ENCODE peak calls at places on chromosomes 6 and 20, in five cellular contexts. One of them, this sample, is unnamed.

GRCh38 chr6:167506443-167507231 is 181.8 kb downstream of the TTLL2 start:
- DNase-seq in NCI-H69: no peak
- DNase-seq in stimulated activated CD4-positive, alpha-beta T cell treated with anti-CD3 and anti-CD28 coated beads, Interleukin-12 subunit alpha, Interleukin-12 subunit beta, amount 100 ng/mL, for 4 hours: no peak
- DNase-seq in fibroblast of lung: no peak
- DNase-seq in CD8-positive, alpha-beta memory T cell: no peak
- DNase-seq in this sample: no peak

GRCh38 chr20:2519115-2519815 is 10.6 kb upstream of the ZNF343 start:
- DNase-seq in NCI-H69: no peak
- DNase-seq in stimulated activated CD4-positive, alpha-beta T cell treated with anti-CD3 and anti-CD28 coated beads, Interleukin-12 subunit alpha, Interleukin-12 subunit beta, amount 100 ng/mL, for 4 hours: no peak
- DNase-seq in fibroblast of lung: peak
- DNase-seq in CD8-positive, alpha-beta memory T cell: no peak
- DNase-seq in this sample: peak

GRCh38 chr6:122452509-122452908 is 19.1 kb downstream of the SERINC1 start:
- DNase-seq in NCI-H69: no peak
- DNase-seq in stimulated activated CD4-positive, alpha-beta T cell treated with anti-CD3 and anti-CD28 coated beads, Interleukin-12 subunit alpha, Interleukin-12 subunit beta, amount 100 ng/mL, for 4 hours: no peak
- DNase-seq in fibroblast of lung: no peak
- DNase-seq in CD8-positive, alpha-beta memory T cell: no peak
- DNase-seq in this sample: no peak

GRCh38 chr6:166275714-166276166 is 32.5 kb downstream of the PRR18 start:
- DNase-seq in NCI-H69: peak
- DNase-seq in stimulated activated CD4-positive, alpha-beta T cell treated with anti-CD3 and anti-CD28 coated beads, Interleukin-12 subunit alpha, Interleukin-12 subunit beta, amount 100 ng/mL, for 4 hours: peak
- DNase-seq in fibroblast of lung: peak
- DNase-seq in CD8-positive, alpha-beta memory T cell: peak
- DNase-seq in this sample: peak

GRCh38 chr6:69866351-69867074 is at the start of gene COL19A1:
- DNase-seq in NCI-H69: peak
- DNase-seq in stimulated activated CD4-positive, alpha-beta T cell treated with anti-CD3 and anti-CD28 coated beads, Interleukin-12 subunit alpha, Interleukin-12 subunit beta, amount 100 ng/mL, for 4 hours: peak
- DNase-seq in fibroblast of lung: no peak
- DNase-seq in CD8-positive, alpha-beta memory T cell: peak
- DNase-seq in this sample: no peak

GRCh38 chr6:43953256-43953655 is 174.0 kb downstream of the MRPL14 start:
- DNase-seq in NCI-H69: no peak
- DNase-seq in stimulated activated CD4-positive, alpha-beta T cell treated with anti-CD3 and anti-CD28 coated beads, Interleukin-12 subunit alpha, Interleukin-12 subunit beta, amount 100 ng/mL, for 4 hours: no peak
- DNase-seq in fibroblast of lung: no peak
- DNase-seq in CD8-positive, alpha-beta memory T cell: no peak
- DNase-seq in this sample: no peak

GRCh38 chr20:22536956-22537756 is 47.2 kb downstream of the FOXA2 start:
- DNase-seq in NCI-H69: peak
- DNase-seq in stimulated activated CD4-positive, alpha-beta T cell treated with anti-CD3 and anti-CD28 coated beads, Interleukin-12 subunit alpha, Interleukin-12 subunit beta, amount 100 ng/mL, for 4 hours: no peak
- DNase-seq in fibroblast of lung: no peak
- DNase-seq in CD8-positive, alpha-beta memory T cell: no peak
- DNase-seq in this sample: no peak

GRCh38 chr20:48691523-48691922 is 136.3 kb downstream of the PREX1 start:
- DNase-seq in NCI-H69: no peak
- DNase-seq in stimulated activated CD4-positive, alpha-beta T cell treated with anti-CD3 and anti-CD28 coated beads, Interleukin-12 subunit alpha, Interleukin-12 subunit beta, amount 100 ng/mL, for 4 hours: no peak
- DNase-seq in fibroblast of lung: peak
- DNase-seq in CD8-positive, alpha-beta memory T cell: no peak
- DNase-seq in this sample: no peak

GRCh38 chr6:90351696-90352095 is 55.1 kb upstream of the BACH2 start:
- DNase-seq in NCI-H69: no peak
- DNase-seq in stimulated activated CD4-positive, alpha-beta T cell treated with anti-CD3 and anti-CD28 coated beads, Interleukin-12 subunit alpha, Interleukin-12 subunit beta, amount 100 ng/mL, for 4 hours: no peak
- DNase-seq in fibroblast of lung: peak
- DNase-seq in CD8-positive, alpha-beta memory T cell: no peak
- DNase-seq in this sample: no peak

GRCh38 chr6:45423901-45424627 is 46.3 kb upstream of the SUPT3H start:
- DNase-seq in NCI-H69: peak
- DNase-seq in stimulated activated CD4-positive, alpha-beta T cell treated with anti-CD3 and anti-CD28 coated beads, Interleukin-12 subunit alpha, Interleukin-12 subunit beta, amount 100 ng/mL, for 4 hours: no peak
- DNase-seq in fibroblast of lung: no peak
- DNase-seq in CD8-positive, alpha-beta memory T cell: no peak
- DNase-seq in this sample: no peak

GRCh38 chr6:145714731-145715130 is 20.6 kb downstream of the EPM2A start:
- DNase-seq in NCI-H69: no peak
- DNase-seq in stimulated activated CD4-positive, alpha-beta T cell treated with anti-CD3 and anti-CD28 coated beads, Interleukin-12 subunit alpha, Interleukin-12 subunit beta, amount 100 ng/mL, for 4 hours: no peak
- DNase-seq in fibroblast of lung: no peak
- DNase-seq in CD8-positive, alpha-beta memory T cell: no peak
- DNase-seq in this sample: no peak

GRCh38 chr6:52953911-52954839 is 40.9 kb downstream of the GSTA4 start:
- DNase-seq in NCI-H69: no peak
- DNase-seq in stimulated activated CD4-positive, alpha-beta T cell treated with anti-CD3 and anti-CD28 coated beads, Interleukin-12 subunit alpha, Interleukin-12 subunit beta, amount 100 ng/mL, for 4 hours: no peak
- DNase-seq in fibroblast of lung: no peak
- DNase-seq in CD8-positive, alpha-beta memory T cell: no peak
- DNase-seq in this sample: peak

GRCh38 chr6:142886431-142887170 is 58.4 kb downstream of the HIVEP2 start:
- DNase-seq in NCI-H69: peak
- DNase-seq in stimulated activated CD4-positive, alpha-beta T cell treated with anti-CD3 and anti-CD28 coated beads, Interleukin-12 subunit alpha, Interleukin-12 subunit beta, amount 100 ng/mL, for 4 hours: no peak
- DNase-seq in fibroblast of lung: peak
- DNase-seq in CD8-positive, alpha-beta memory T cell: peak
- DNase-seq in this sample: peak

GRCh38 chr20:32457476-32457986 is 99.4 kb downstream of the ASXL1 start:
- DNase-seq in NCI-H69: peak
- DNase-seq in stimulated activated CD4-positive, alpha-beta T cell treated with anti-CD3 and anti-CD28 coated beads, Interleukin-12 subunit alpha, Interleukin-12 subunit beta, amount 100 ng/mL, for 4 hours: no peak
- DNase-seq in fibroblast of lung: peak
- DNase-seq in CD8-positive, alpha-beta memory T cell: no peak
- DNase-seq in this sample: peak

GRCh38 chr20:63101781-63102719 is 95.3 kb upstream of the BHLHE23 start:
- DNase-seq in NCI-H69: peak
- DNase-seq in stimulated activated CD4-positive, alpha-beta T cell treated with anti-CD3 and anti-CD28 coated beads, Interleukin-12 subunit alpha, Interleukin-12 subunit beta, amount 100 ng/mL, for 4 hours: peak
- DNase-seq in fibroblast of lung: peak
- DNase-seq in CD8-positive, alpha-beta memory T cell: peak
- DNase-seq in this sample: peak

GRCh38 chr20:25100914-25101313 is 19.0 kb upstream of the VSX1 start:
- DNase-seq in NCI-H69: no peak
- DNase-seq in stimulated activated CD4-positive, alpha-beta T cell treated with anti-CD3 and anti-CD28 coated beads, Interleukin-12 subunit alpha, Interleukin-12 subunit beta, amount 100 ng/mL, for 4 hours: no peak
- DNase-seq in fibroblast of lung: no peak
- DNase-seq in CD8-positive, alpha-beta memory T cell: no peak
- DNase-seq in this sample: no peak

GRCh38 chr6:26161322-26161721 is 74.1 kb downstream of the HFE start:
- DNase-seq in NCI-H69: no peak
- DNase-seq in stimulated activated CD4-positive, alpha-beta T cell treated with anti-CD3 and anti-CD28 coated beads, Interleukin-12 subunit alpha, Interleukin-12 subunit beta, amount 100 ng/mL, for 4 hours: no peak
- DNase-seq in fibroblast of lung: no peak
- DNase-seq in CD8-positive, alpha-beta memory T cell: no peak
- DNase-seq in this sample: no peak

GRCh38 chr6:169981969-169982368 is 230.5 kb downstream of the ERMARD start:
- DNase-seq in NCI-H69: no peak
- DNase-seq in stimulated activated CD4-positive, alpha-beta T cell treated with anti-CD3 and anti-CD28 coated beads, Interleukin-12 subunit alpha, Interleukin-12 subunit beta, amount 100 ng/mL, for 4 hours: no peak
- DNase-seq in fibroblast of lung: no peak
- DNase-seq in CD8-positive, alpha-beta memory T cell: no peak
- DNase-seq in this sample: no peak

GRCh38 chr6:141925001-141925400 is 207.7 kb upstream of the GJE1 start:
- DNase-seq in NCI-H69: no peak
- DNase-seq in stimulated activated CD4-positive, alpha-beta T cell treated with anti-CD3 and anti-CD28 coated beads, Interleukin-12 subunit alpha, Interleukin-12 subunit beta, amount 100 ng/mL, for 4 hours: no peak
- DNase-seq in fibroblast of lung: peak
- DNase-seq in CD8-positive, alpha-beta memory T cell: no peak
- DNase-seq in this sample: no peak

GRCh38 chr20:4830212-4830607 is 108.5 kb downstream of the PRND start:
- DNase-seq in NCI-H69: no peak
- DNase-seq in stimulated activated CD4-positive, alpha-beta T cell treated with anti-CD3 and anti-CD28 coated beads, Interleukin-12 subunit alpha, Interleukin-12 subunit beta, amount 100 ng/mL, for 4 hours: no peak
- DNase-seq in fibroblast of lung: no peak
- DNase-seq in CD8-positive, alpha-beta memory T cell: no peak
- DNase-seq in this sample: no peak

GRCh38 chr6:21100959-21101358 is 492.6 kb upstream of the SOX4 start:
- DNase-seq in NCI-H69: peak
- DNase-seq in stimulated activated CD4-positive, alpha-beta T cell treated with anti-CD3 and anti-CD28 coated beads, Interleukin-12 subunit alpha, Interleukin-12 subunit beta, amount 100 ng/mL, for 4 hours: no peak
- DNase-seq in fibroblast of lung: no peak
- DNase-seq in CD8-positive, alpha-beta memory T cell: no peak
- DNase-seq in this sample: no peak

GRCh38 chr6:2865270-2866182 is 23.9 kb upstream of the SERPINB1 start:
- DNase-seq in NCI-H69: no peak
- DNase-seq in stimulated activated CD4-positive, alpha-beta T cell treated with anti-CD3 and anti-CD28 coated beads, Interleukin-12 subunit alpha, Interleukin-12 subunit beta, amount 100 ng/mL, for 4 hours: no peak
- DNase-seq in fibroblast of lung: peak
- DNase-seq in CD8-positive, alpha-beta memory T cell: no peak
- DNase-seq in this sample: peak

GRCh38 chr6:73078333-73078732 is 147.0 kb downstream of the KHDC1L start:
- DNase-seq in NCI-H69: no peak
- DNase-seq in stimulated activated CD4-positive, alpha-beta T cell treated with anti-CD3 and anti-CD28 coated beads, Interleukin-12 subunit alpha, Interleukin-12 subunit beta, amount 100 ng/mL, for 4 hours: no peak
- DNase-seq in fibroblast of lung: no peak
- DNase-seq in CD8-positive, alpha-beta memory T cell: no peak
- DNase-seq in this sample: no peak

GRCh38 chr6:1947922-1948321 is 297.5 kb downstream of the GMDS start:
- DNase-seq in NCI-H69: no peak
- DNase-seq in stimulated activated CD4-positive, alpha-beta T cell treated with anti-CD3 and anti-CD28 coated beads, Interleukin-12 subunit alpha, Interleukin-12 subunit beta, amount 100 ng/mL, for 4 hours: no peak
- DNase-seq in fibroblast of lung: no peak
- DNase-seq in CD8-positive, alpha-beta memory T cell: no peak
- DNase-seq in this sample: no peak

GRCh38 chr6:158006821-158007570 is 25.3 kb downstream of the SYNJ2 start:
- DNase-seq in NCI-H69: no peak
- DNase-seq in stimulated activated CD4-positive, alpha-beta T cell treated with anti-CD3 and anti-CD28 coated beads, Interleukin-12 subunit alpha, Interleukin-12 subunit beta, amount 100 ng/mL, for 4 hours: no peak
- DNase-seq in fibroblast of lung: no peak
- DNase-seq in CD8-positive, alpha-beta memory T cell: no peak
- DNase-seq in this sample: no peak

GRCh38 chr20:43752561-43753301 is 25.9 kb upstream of the GTSF1L start:
- DNase-seq in NCI-H69: no peak
- DNase-seq in stimulated activated CD4-positive, alpha-beta T cell treated with anti-CD3 and anti-CD28 coated beads, Interleukin-12 subunit alpha, Interleukin-12 subunit beta, amount 100 ng/mL, for 4 hours: no peak
- DNase-seq in fibroblast of lung: peak
- DNase-seq in CD8-positive, alpha-beta memory T cell: no peak
- DNase-seq in this sample: peak

GRCh38 chr6:6893701-6894100 is 214.1 kb upstream of the RREB1 start:
- DNase-seq in NCI-H69: no peak
- DNase-seq in stimulated activated CD4-positive, alpha-beta T cell treated with anti-CD3 and anti-CD28 coated beads, Interleukin-12 subunit alpha, Interleukin-12 subunit beta, amount 100 ng/mL, for 4 hours: no peak
- DNase-seq in fibroblast of lung: no peak
- DNase-seq in CD8-positive, alpha-beta memory T cell: no peak
- DNase-seq in this sample: no peak

GRCh38 chr6:86707545-86708120 is 229.7 kb upstream of the HTR1E start:
- DNase-seq in NCI-H69: no peak
- DNase-seq in stimulated activated CD4-positive, alpha-beta T cell treated with anti-CD3 and anti-CD28 coated beads, Interleukin-12 subunit alpha, Interleukin-12 subunit beta, amount 100 ng/mL, for 4 hours: no peak
- DNase-seq in fibroblast of lung: no peak
- DNase-seq in CD8-positive, alpha-beta memory T cell: no peak
- DNase-seq in this sample: no peak

GRCh38 chr6:163085426-163085825 is 329.1 kb upstream of the QKI start:
- DNase-seq in NCI-H69: no peak
- DNase-seq in stimulated activated CD4-positive, alpha-beta T cell treated with anti-CD3 and anti-CD28 coated beads, Interleukin-12 subunit alpha, Interleukin-12 subunit beta, amount 100 ng/mL, for 4 hours: no peak
- DNase-seq in fibroblast of lung: no peak
- DNase-seq in CD8-positive, alpha-beta memory T cell: no peak
- DNase-seq in this sample: no peak

GRCh38 chr6:21332077-21332476 is 261.5 kb upstream of the SOX4 start:
- DNase-seq in NCI-H69: peak
- DNase-seq in stimulated activated CD4-positive, alpha-beta T cell treated with anti-CD3 and anti-CD28 coated beads, Interleukin-12 subunit alpha, Interleukin-12 subunit beta, amount 100 ng/mL, for 4 hours: no peak
- DNase-seq in fibroblast of lung: no peak
- DNase-seq in CD8-positive, alpha-beta memory T cell: no peak
- DNase-seq in this sample: no peak

GRCh38 chr20:40279390-40279789 is 409.6 kb downstream of the MAFB start:
- DNase-seq in NCI-H69: peak
- DNase-seq in stimulated activated CD4-positive, alpha-beta T cell treated with anti-CD3 and anti-CD28 coated beads, Interleukin-12 subunit alpha, Interleukin-12 subunit beta, amount 100 ng/mL, for 4 hours: no peak
- DNase-seq in fibroblast of lung: peak
- DNase-seq in CD8-positive, alpha-beta memory T cell: no peak
- DNase-seq in this sample: peak

GRCh38 chr6:147341486-147341885 is 137.3 kb downstream of the STXBP5 start:
- DNase-seq in NCI-H69: no peak
- DNase-seq in stimulated activated CD4-positive, alpha-beta T cell treated with anti-CD3 and anti-CD28 coated beads, Interleukin-12 subunit alpha, Interleukin-12 subunit beta, amount 100 ng/mL, for 4 hours: no peak
- DNase-seq in fibroblast of lung: no peak
- DNase-seq in CD8-positive, alpha-beta memory T cell: no peak
- DNase-seq in this sample: no peak

GRCh38 chr6:15101130-15101529 is 144.7 kb upstream of the JARID2 start:
- DNase-seq in NCI-H69: no peak
- DNase-seq in stimulated activated CD4-positive, alpha-beta T cell treated with anti-CD3 and anti-CD28 coated beads, Interleukin-12 subunit alpha, Interleukin-12 subunit beta, amount 100 ng/mL, for 4 hours: no peak
- DNase-seq in fibroblast of lung: no peak
- DNase-seq in CD8-positive, alpha-beta memory T cell: no peak
- DNase-seq in this sample: no peak

GRCh38 chr6:21208114-21208795 is 385.3 kb upstream of the SOX4 start:
- DNase-seq in NCI-H69: no peak
- DNase-seq in stimulated activated CD4-positive, alpha-beta T cell treated with anti-CD3 and anti-CD28 coated beads, Interleukin-12 subunit alpha, Interleukin-12 subunit beta, amount 100 ng/mL, for 4 hours: no peak
- DNase-seq in fibroblast of lung: no peak
- DNase-seq in CD8-positive, alpha-beta memory T cell: no peak
- DNase-seq in this sample: no peak

GRCh38 chr20:13125486-13125885 is 95.6 kb upstream of the ISM1 start:
- DNase-seq in NCI-H69: no peak
- DNase-seq in stimulated activated CD4-positive, alpha-beta T cell treated with anti-CD3 and anti-CD28 coated beads, Interleukin-12 subunit alpha, Interleukin-12 subunit beta, amount 100 ng/mL, for 4 hours: no peak
- DNase-seq in fibroblast of lung: no peak
- DNase-seq in CD8-positive, alpha-beta memory T cell: no peak
- DNase-seq in this sample: no peak

GRCh38 chr6:12570461-12571030 is 146.0 kb upstream of the PHACTR1 start:
- DNase-seq in NCI-H69: no peak
- DNase-seq in stimulated activated CD4-positive, alpha-beta T cell treated with anti-CD3 and anti-CD28 coated beads, Interleukin-12 subunit alpha, Interleukin-12 subunit beta, amount 100 ng/mL, for 4 hours: no peak
- DNase-seq in fibroblast of lung: no peak
- DNase-seq in CD8-positive, alpha-beta memory T cell: no peak
- DNase-seq in this sample: no peak

This sample was measured in fibroblast of villous mesenchyme.